ENCODE peak calls at places on chromosomes 1 and 21, in ten cellular contexts. F is AG04450, Q is iPS DF 6.9, Z is A549, T is SK-N-SH, W is brain microvascular endothelial cell, N is HCT116, J is stomach, D is cardiac muscle cell, U is transverse colon. L is an unnamed sample.

GRCh38 chr1:69533343-69533742 is 34.4 kb upstream of the LRRC7 start:
- DNase-seq in Q (no peak), N (no peak), W (no peak), D (no peak), J (no peak), T (no peak), F (no peak), Z (no peak), U (no peak), L (no peak)

GRCh38 chr1:5222626-5223025 is 568.2 kb downstream of the AJAP1 start:
- DNase-seq in U (no peak), N (no peak), Z (no peak), J (no peak), F (no peak), D (no peak), T (no peak), W (no peak), Q (no peak), L (no peak)

GRCh38 chr21:31176725-31177124 is 138.4 kb upstream of the KRTAP19-8 start:
- DNase-seq in T (no peak), U (no peak), D (no peak), Z (no peak), N (no peak), J (no peak), F (no peak), Q (no peak), W (no peak), L (no peak)

GRCh38 chr21:33975548-33976081 is 60.0 kb upstream of the ATP5PO start:
- DNase-seq in J (no peak), W (peak), U (peak), N (no peak), F (no peak), Z (no peak), Q (no peak), D (no peak), T (no peak), L (no peak)

GRCh38 chr21:45618287-45618686 is 25.2 kb upstream of the PCBP3 start:
- DNase-seq in Z (no peak), T (peak), D (peak), N (no peak), J (no peak), Q (no peak), F (no peak), W (peak), U (no peak), L (peak)

GRCh38 chr1:168893359-168893791 is 164.4 kb upstream of the DPT start:
- DNase-seq in D (peak), F (no peak), W (no peak), N (no peak), Z (no peak), T (no peak), J (no peak), Q (no peak), U (no peak), L (no peak)

GRCh38 chr1:3409737-3410434 is 44.6 kb upstream of the ARHGEF16 start:
- DNase-seq in Q (no peak), U (peak), J (peak), W (peak), T (peak), Z (peak), N (no peak), F (no peak), D (peak), L (peak)

GRCh38 chr1:182806015-182806678 is 16.6 kb downstream of the NPL start:
- DNase-seq in N (peak), T (peak), J (no peak), Q (no peak), W (no peak), D (no peak), Z (no peak), F (no peak), U (no peak), L (no peak)

GRCh38 chr1:222243902-222244301 is 304.0 kb downstream of the HHIPL2 start:
- DNase-seq in T (no peak), J (no peak), U (no peak), N (peak), F (no peak), Z (no peak), D (no peak), W (no peak), Q (no peak), L (no peak)

GRCh38 chr1:182048562-182048961 is 12.9 kb downstream of the ZNF648 start:
- DNase-seq in W (no peak), J (no peak), T (no peak), F (no peak), N (no peak), Q (no peak), Z (no peak), D (no peak), U (no peak), L (no peak)

GRCh38 chr1:108955881-108956280 is 7.4 kb downstream of the CLCC1 start:
- DNase-seq in W (no peak), F (no peak), Z (no peak), J (no peak), T (no peak), U (no peak), D (no peak), Q (no peak), N (no peak), L (no peak)

GRCh38 chr1:191993549-191993948 is 164.7 kb upstream of the RGS18 start:
- DNase-seq in F (peak), J (no peak), W (no peak), Q (peak), T (no peak), N (peak), Z (no peak), D (peak), U (no peak), L (peak)

GRCh38 chr1:228084325-228084724 is 1.8 kb downstream of the ARF1 start:
- DNase-seq in J (no peak), F (peak), D (peak), Z (no peak), W (peak), T (no peak), N (no peak), U (no peak), Q (no peak), L (no peak)

GRCh38 chr1:184223216-184223615 is 163.6 kb upstream of the C1orf21 start:
- DNase-seq in F (no peak), D (no peak), N (no peak), Q (no peak), T (no peak), U (no peak), J (no peak), Z (no peak), W (no peak), L (no peak)

GRCh38 chr1:94668528-94668927 is 127.0 kb upstream of the F3 start:
- DNase-seq in Z (no peak), D (no peak), N (no peak), W (no peak), T (no peak), U (no peak), Q (no peak), F (no peak), J (no peak), L (no peak)

GRCh38 chr21:41359289-41359688 is 2.5 kb upstream of the MX2 start:
- DNase-seq in U (no peak), W (no peak), J (no peak), F (no peak), Q (no peak), N (no peak), T (no peak), D (no peak), Z (no peak), L (no peak)

GRCh38 chr1:202961220-202961880 is 3.2 kb upstream of the ADIPOR1 start:
- DNase-seq in W (no peak), N (no peak), Z (no peak), Q (no peak), T (no peak), D (no peak), J (no peak), U (no peak), F (no peak), L (no peak)

GRCh38 chr1:170354216-170354615 is 177.8 kb upstream of the GORAB start:
- DNase-seq in U (no peak), F (no peak), N (no peak), W (no peak), T (no peak), Q (no peak), Z (no peak), J (no peak), D (no peak), L (no peak)

GRCh38 chr1:161962094-161962887 is 61.4 kb downstream of the OLFML2B start:
- DNase-seq in N (peak), U (no peak), J (no peak), F (peak), W (peak), D (peak), Q (no peak), T (no peak), Z (no peak), L (peak)

GRCh38 chr1:147246910-147247655 is 4.6 kb downstream of the CHD1L start:
- DNase-seq in F (no peak), Q (no peak), W (no peak), Z (no peak), T (no peak), U (no peak), N (no peak), D (no peak), J (no peak), L (no peak)

GRCh38 chr1:10208537-10208936 is 1.8 kb upstream of the KIF1B start:
- DNase-seq in Q (no peak), N (no peak), U (no peak), W (no peak), T (no peak), F (no peak), D (no peak), Z (no peak), J (no peak), L (no peak)

GRCh38 chr1:28887835-28888682 is 26.3 kb upstream of the EPB41 start:
- DNase-seq in T (no peak), N (no peak), F (no peak), J (peak), Q (no peak), D (peak), U (peak), W (no peak), Z (no peak), L (peak)

GRCh38 chr1:210504286-210504685 is 175.6 kb downstream of the HHAT start:
- DNase-seq in J (no peak), W (no peak), Z (no peak), T (no peak), D (no peak), Q (no peak), U (no peak), F (no peak), N (no peak), L (no peak)

GRCh38 chr1:163315773-163316374 is 5.9 kb upstream of the NUF2 start:
- DNase-seq in F (no peak), T (peak), U (peak), Z (peak), J (peak), Q (no peak), N (no peak), W (peak), D (peak), L (peak)

GRCh38 chr1:116033322-116033721 is 57.0 kb downstream of the SLC22A15 start:
- DNase-seq in U (no peak), W (no peak), Q (no peak), Z (no peak), J (no peak), T (no peak), N (no peak), F (no peak), D (no peak), L (peak)

GRCh38 chr1:116382321-116382720 is 9.3 kb downstream of the ATP1A1 start:
- DNase-seq in Q (no peak), D (peak), W (no peak), Z (no peak), F (no peak), N (no peak), J (no peak), T (no peak), U (no peak), L (no peak)

GRCh38 chr1:67750690-67751052 is 65.7 kb downstream of the GADD45A start:
- DNase-seq in Q (no peak), D (no peak), W (no peak), Z (no peak), U (no peak), J (no peak), F (no peak), N (no peak), T (no peak), L (no peak)

GRCh38 chr1:221912230-221912629 is 170.3 kb upstream of the DUSP10 start:
- DNase-seq in D (no peak), T (no peak), U (no peak), N (no peak), Z (no peak), Q (no peak), J (no peak), W (peak), F (no peak), L (no peak)

GRCh38 chr1:2383576-2383975 is 7.8 kb downstream of the MORN1 start:
- DNase-seq in N (no peak), Z (no peak), Q (no peak), F (no peak), D (no peak), T (no peak), U (peak), J (no peak), W (no peak), L (no peak)

GRCh38 chr1:161946071-161946987 is 77.3 kb downstream of the OLFML2B start:
- DNase-seq in J (no peak), D (peak), W (peak), T (no peak), Q (no peak), U (no peak), F (no peak), N (no peak), Z (no peak), L (no peak)

GRCh38 chr1:204752688-204753040 is 67.1 kb upstream of the LRRN2 start:
- DNase-seq in D (no peak), W (no peak), T (no peak), Q (no peak), F (no peak), U (no peak), Z (no peak), J (no peak), N (no peak), L (no peak)

GRCh38 chr1:209879539-209879938 is 51.8 kb downstream of the UTP25 start:
- DNase-seq in D (peak), W (no peak), T (peak), N (no peak), F (no peak), J (no peak), Z (no peak), U (no peak), Q (no peak), L (no peak)

GRCh38 chr1:116807871-116808450 is 53.7 kb downstream of the CD2 start:
- DNase-seq in T (no peak), Q (no peak), N (no peak), U (no peak), F (no peak), Z (no peak), D (no peak), J (no peak), W (no peak), L (no peak)

GRCh38 chr1:36238433-36238832 is 14.2 kb downstream of the THRAP3 start:
- DNase-seq in F (no peak), Z (no peak), W (peak), Q (no peak), D (no peak), N (no peak), J (no peak), U (no peak), T (no peak), L (no peak)

GRCh38 chr1:29786195-29786594 is 549.9 kb downstream of the PTPRU start:
- DNase-seq in W (no peak), D (no peak), J (no peak), N (no peak), F (no peak), U (no peak), Q (no peak), Z (no peak), T (peak), L (no peak)

GRCh38 chr1:163227126-163227525 is 24.4 kb upstream of the RGS5 start:
- DNase-seq in Q (no peak), N (no peak), U (no peak), F (no peak), W (no peak), Z (no peak), J (no peak), D (no peak), T (no peak), L (no peak)

GRCh38 chr1:25787477-25788043 is 12.4 kb upstream of the SELENON start:
- DNase-seq in T (no peak), U (no peak), F (no peak), Q (no peak), N (no peak), J (no peak), D (no peak), W (no peak), Z (no peak), L (no peak)

DNA sequence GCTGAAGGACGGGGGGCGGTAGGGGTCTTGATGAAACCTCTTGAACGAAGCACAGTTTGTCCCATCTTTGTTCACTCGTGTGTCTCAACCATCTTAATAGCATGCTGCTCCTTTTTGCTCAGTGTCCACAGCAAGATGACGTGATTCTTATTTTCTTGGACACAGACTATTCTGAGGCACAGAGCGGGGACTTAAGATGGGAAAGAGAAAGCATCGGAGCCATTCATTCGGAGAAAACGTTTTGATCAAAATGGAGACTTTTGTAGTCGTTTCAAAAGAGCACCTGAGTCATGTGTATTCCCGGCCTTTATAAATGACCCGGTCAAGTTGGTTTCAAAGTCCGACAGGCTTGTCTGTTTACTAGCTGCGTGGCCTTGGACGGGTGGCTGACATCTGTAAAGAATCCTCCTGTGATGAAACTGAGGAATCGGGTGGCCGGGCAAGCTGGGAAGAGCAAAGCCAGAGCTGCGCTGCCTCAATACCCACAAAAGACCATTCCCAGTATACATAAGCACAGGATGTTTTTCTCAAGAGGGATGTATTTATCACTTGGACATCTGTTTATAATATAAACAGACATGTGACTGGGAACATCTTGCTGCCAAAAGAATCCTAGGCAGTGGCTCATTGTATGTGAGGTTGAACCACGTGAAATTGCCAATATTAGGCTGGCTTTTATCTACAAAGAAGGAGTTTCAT is 18.5 kb downstream of the ETS2 start:
- DNase-seq in Q (no peak), Z (no peak), W (no peak), T (no peak), F (peak), N (no peak), D (no peak), U (peak), J (no peak), L (no peak)
- H3K27ac ChIP-seq in Q (no peak), Z (no peak), W (peak), T (no peak), F (peak), N (no peak), D (peak), U (peak), J (peak), L (no peak)

GRCh38 chr1:12067900-12068821 is 5.1 kb downstream of the TNFRSF8 start:
- DNase-seq in F (peak), Z (no peak), N (no peak), D (peak), J (no peak), Q (peak), W (peak), T (no peak), U (no peak), L (no peak)
- H3K27ac ChIP-seq in F (peak), Z (no peak), N (no peak), D (peak), J (no peak), Q (no peak), W (peak), T (no peak), U (no peak), L (no peak)

GRCh38 chr1:160863422-160864131 is 890 bp upstream of the CD244 start:
- DNase-seq in F (no peak), U (no peak), W (no peak), J (no peak), Q (no peak), Z (no peak), T (no peak), N (no peak), D (no peak), L (no peak)
- H3K27ac ChIP-seq in F (no peak), U (no peak), W (no peak), J (peak), Q (no peak), Z (no peak), T (no peak), N (no peak), D (no peak), L (no peak)

GRCh38 chr1:118115567-118116272 is 69.3 kb downstream of the SPAG17 start:
- DNase-seq in Q (no peak), W (no peak), J (no peak), F (no peak), D (no peak), U (no peak), N (no peak), Z (no peak), T (no peak), L (no peak)

GRCh38 chr1:118117521-118117920 is 67.5 kb downstream of the SPAG17 start:
- DNase-seq in U (no peak), N (no peak), D (no peak), J (no peak), Z (no peak), F (no peak), Q (no peak), T (no peak), W (no peak), L (no peak)

GRCh38 chr1:118116401-118116800 is 68.6 kb downstream of the SPAG17 start:
- DNase-seq in U (no peak), W (no peak), N (no peak), T (no peak), J (no peak), Q (no peak), F (no peak), D (no peak), Z (no peak), L (no peak)

GRCh38 chr1:118118469-118118868 is 66.6 kb downstream of the SPAG17 start:
- DNase-seq in Q (no peak), N (no peak), Z (no peak), F (no peak), D (no peak), U (no peak), W (no peak), T (no peak), J (peak), L (no peak)

DNA sequence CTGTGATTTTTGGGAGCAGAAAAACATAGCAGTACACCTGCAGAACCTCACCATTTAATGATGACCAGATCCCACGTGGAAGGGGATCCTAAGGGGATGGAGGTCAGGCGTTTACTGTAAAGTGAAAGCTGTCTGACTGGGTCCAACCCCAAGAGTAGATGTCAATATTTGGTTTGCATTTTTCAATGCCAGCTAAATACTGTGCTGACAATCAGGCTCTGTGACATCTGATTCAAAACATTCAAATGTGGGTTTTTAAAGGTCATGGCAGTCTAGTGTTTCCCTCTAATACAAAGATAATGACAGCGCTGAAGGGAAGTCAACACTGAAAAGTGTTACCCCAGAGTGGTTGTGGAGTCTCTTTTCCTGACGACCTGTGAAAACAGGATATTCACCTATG is 68.1 kb downstream of the SPAG17 start:
- DNase-seq in J (no peak), U (no peak), Q (no peak), W (no peak), T (no peak), N (no peak), Z (no peak), F (no peak), D (no peak), L (no peak)
- H3K27ac ChIP-seq in J (peak), U (no peak), Q (no peak), W (no peak), T (no peak), N (no peak), Z (no peak), F (no peak), D (no peak), L (no peak)

GRCh38 chr1:244164563-244164890 is 113.4 kb downstream of the ZBTB18 start:
- DNase-seq in D (no peak), W (no peak), T (no peak), Q (no peak), J (no peak), Z (no peak), F (no peak), U (no peak), N (no peak), L (no peak)
- H3K27ac ChIP-seq in D (no peak), W (peak), T (peak), Q (no peak), J (peak), Z (peak), F (peak), U (no peak), N (peak), L (peak)

GRCh38 chr1:197149340-197149739 is 2.9 kb upstream of the ASPM start:
- DNase-seq in D (no peak), U (no peak), T (no peak), Q (no peak), J (no peak), W (no peak), N (no peak), F (no peak), Z (no peak), L (peak)

GRCh38 chr1:197146108-197147095 is at the start of gene ASPM:
- DNase-seq in Z (peak), F (peak), W (peak), T (peak), Q (peak), J (peak), N (peak), D (peak), U (peak), L (peak)

GRCh38 chr1:197145451-197146029 is 929 bp downstream of the ASPM start:
- DNase-seq in N (no peak), T (no peak), W (no peak), F (no peak), U (no peak), D (no peak), Q (no peak), J (no peak), Z (no peak), L (peak)

GRCh38 chr1:197141556-197141955 is 4.9 kb downstream of the ASPM start:
- DNase-seq in T (no peak), J (no peak), U (no peak), W (no peak), Z (no peak), N (no peak), D (no peak), Q (no peak), F (no peak), L (no peak)

GRCh38 chr1:197144570-197145325 is 1.7 kb downstream of the ASPM start:
- DNase-seq in W (peak), T (peak), J (no peak), Z (no peak), F (no peak), D (peak), N (no peak), Q (no peak), U (no peak), L (peak)
- H3K27ac ChIP-seq in W (no peak), T (peak), J (no peak), Z (peak), F (no peak), D (no peak), N (no peak), Q (no peak), U (no peak), L (peak)

L was measured in A673.